ENCODE peak calls at places on chromosomes 13 and 19, in ten cellular contexts. D, K, H, U, V, G, W, M, Y and P are unnamed samples.

GRCh38 chr19:19943848-19944582 is 43.3 kb downstream of the ZNF93 start:
- DNase-seq in K (no peak), U (no peak), V (no peak), M (no peak), H (no peak), G (no peak), W (no peak), Y (peak; percentile 47), D (no peak), P (no peak)

GRCh38 chr19:7230826-7231225 is 63.4 kb downstream of the INSR start:
- DNase-seq in V (peak; percentile 14), W (no peak), D (no peak), H (no peak), G (no peak), M (no peak), U (no peak), Y (no peak), K (no peak), P (no peak)

GRCh38 chr13:48580185-48580803 is 47.4 kb upstream of the RCBTB2 start:
- DNase-seq in K (peak; percentile 78), D (no peak), V (peak; percentile 56), M (no peak), Y (peak; percentile 69), G (peak; percentile 38), U (peak; percentile 47), H (peak; percentile 70), W (peak; percentile 89), P (peak; percentile 62)

GRCh38 chr13:111629457-111629856 is 309.0 kb downstream of the TEX29 start:
- DNase-seq in D (no peak), M (no peak), V (no peak), U (no peak), Y (no peak), G (no peak), H (no peak), W (no peak), K (no peak), P (no peak)

GRCh38 chr19:29660835-29661234 is 4.4 kb upstream of the PLEKHF1 start:
- DNase-seq in U (peak; percentile 15), Y (no peak), G (no peak), H (no peak), D (no peak), W (no peak), V (no peak), M (no peak), K (no peak), P (no peak)

GRCh38 chr13:47564041-47564440 is 437.0 kb downstream of the SUCLA2 start:
- DNase-seq in V (no peak), H (no peak), Y (peak; percentile 77), G (no peak), M (no peak), U (no peak), W (peak; percentile 88), K (no peak), D (no peak), P (no peak)

GRCh38 chr13:112684041-112684440 is 5.8 kb upstream of the ATP11A start:
- DNase-seq in Y (no peak), K (no peak), H (no peak), W (no peak), D (no peak), U (no peak), M (no peak), V (no peak), G (no peak), P (no peak)

GRCh38 chr19:7213628-7214328 is 80.4 kb downstream of the INSR start:
- DNase-seq in U (no peak), M (no peak), V (no peak), W (no peak), G (no peak), H (no peak), D (no peak), Y (no peak), K (no peak), P (no peak)

GRCh38 chr13:22866221-22866620 is 314.6 kb upstream of the SGCG start:
- DNase-seq in G (no peak), M (no peak), W (no peak), Y (no peak), D (no peak), V (no peak), H (no peak), U (no peak), K (no peak), P (no peak)

GRCh38 chr19:10402441-10403038 is 802 bp downstream of the CDC37 start:
- DNase-seq in K (peak; percentile 41), W (peak; percentile 53), M (no peak), U (peak; percentile 38), H (no peak), V (no peak), G (no peak), D (peak; percentile 30), Y (peak; percentile 77), P (peak; percentile 77)

GRCh38 chr13:76754414-76754813 is 131.8 kb downstream of the KCTD12 start:
- DNase-seq in Y (no peak), H (no peak), M (no peak), U (peak; percentile 95), D (no peak), G (no peak), W (no peak), K (no peak), V (no peak), P (no peak)

GRCh38 chr13:28185256-28185655 is 46.9 kb downstream of the PAN3 start:
- DNase-seq in M (no peak), W (no peak), V (no peak), U (no peak), D (no peak), K (no peak), G (no peak), H (no peak), Y (no peak), P (no peak)

GRCh38 chr19:12603714-12604113 is 6.9 kb downstream of the ZNF490 start:
- DNase-seq in W (no peak), M (peak; percentile 59), Y (no peak), H (peak; percentile 24), K (peak; percentile 12), U (peak; percentile 60), D (no peak), V (no peak), G (no peak), P (peak; percentile 23)

GRCh38 chr13:33717775-33718174 is 100.2 kb upstream of the RFC3 start:
- DNase-seq in V (no peak), W (no peak), H (no peak), M (no peak), U (peak; percentile 13), Y (no peak), D (no peak), G (no peak), K (no peak), P (no peak)

GRCh38 chr13:51148223-51148951 is 37.3 kb upstream of the C13orf42 start:
- DNase-seq in M (no peak), Y (peak; percentile 98), V (no peak), U (no peak), H (no peak), W (peak; percentile 64), D (no peak), K (no peak), G (no peak), P (no peak)

GRCh38 chr13:111902726-111903125 is 164.2 kb upstream of the SOX1 start:
- DNase-seq in G (no peak), U (no peak), K (no peak), Y (no peak), D (no peak), W (no peak), M (peak; percentile 20), H (no peak), V (no peak), P (no peak)

GRCh38 chr13:101757446-101758039 is 305.1 kb downstream of the ITGBL1 start:
- DNase-seq in Y (peak; percentile 54), M (no peak), K (peak; percentile 7), D (no peak), W (peak; percentile 85), U (peak; percentile 58), V (no peak), G (peak; percentile 28), H (no peak), P (peak; percentile 48)

GRCh38 chr13:49258097-49258796 is 10.5 kb downstream of the CDADC1 start:
- DNase-seq in W (no peak), M (no peak), K (no peak), D (no peak), V (no peak), U (no peak), H (no peak), G (no peak), Y (no peak), P (no peak)

GRCh38 chr19:15296841-15297415 is 35.4 kb downstream of the BRD4 start:
- DNase-seq in K (no peak), D (no peak), U (no peak), Y (no peak), H (no peak), G (no peak), W (no peak), V (no peak), M (no peak), P (no peak)

GRCh38 chr13:100128373-100128772 is 39.5 kb downstream of the PCCA start:
- DNase-seq in D (no peak), K (no peak), V (no peak), U (peak; percentile 69), M (no peak), W (peak; percentile 9), H (no peak), Y (no peak), G (no peak), P (peak; percentile 23)

GRCh38 chr13:51768976-51769375 is 35.0 kb downstream of the DHRS12 start:
- DNase-seq in H (no peak), M (no peak), G (no peak), V (no peak), W (no peak), U (no peak), D (no peak), Y (no peak), K (no peak), P (no peak)

GRCh38 chr13:97028441-97029299 is 34.4 kb upstream of the OXGR1 start:
- DNase-seq in D (no peak), M (no peak), W (peak; percentile 80), K (peak; percentile 33), G (no peak), H (peak; percentile 34), V (peak; percentile 53), Y (peak; percentile 62), U (peak; percentile 66), P (peak; percentile 58)

GRCh38 chr13:22665531-22665930 is 515.2 kb upstream of the SGCG start:
- DNase-seq in W (no peak), M (no peak), V (no peak), K (no peak), D (no peak), Y (no peak), G (peak; percentile 39), U (no peak), H (no peak), P (no peak)

GRCh38 chr13:63124863-63125262 is 1709.2 kb upstream of the PCDH20 start:
- DNase-seq in H (no peak), Y (peak; percentile 10), K (peak; percentile 14), G (peak; percentile 25), D (no peak), V (no peak), M (no peak), W (peak; percentile 51), U (peak; percentile 39), P (peak; percentile 13)

GRCh38 chr13:101289764-101290163 is 126.5 kb downstream of the NALCN start:
- DNase-seq in V (peak; percentile 12), Y (peak; percentile 85), G (peak; percentile 83), W (peak; percentile 91), M (no peak), K (peak; percentile 0), H (no peak), D (no peak), U (peak; percentile 88), P (peak; percentile 29)

GRCh38 chr13:34733720-34734119 is 208.3 kb upstream of the NBEA start:
- DNase-seq in W (no peak), H (no peak), K (no peak), V (no peak), U (peak; percentile 29), G (no peak), D (no peak), Y (peak; percentile 39), M (no peak), P (peak; percentile 8)

GRCh38 chr19:4354897-4355296 is 11.5 kb downstream of the MPND start:
- DNase-seq in V (no peak), H (no peak), U (no peak), M (no peak), K (no peak), D (no peak), W (no peak), Y (no peak), G (no peak), P (no peak)

GRCh38 chr19:41703602-41704293 is 4.7 kb upstream of the CEACAM5 start:
- DNase-seq in H (no peak), W (no peak), K (no peak), Y (no peak), U (no peak), G (no peak), V (no peak), M (no peak), D (no peak), P (no peak)